ENCODE peak calls at places on chromosomes 6 and 20, in five cellular contexts. Q, L, N, B and O are unnamed samples.

GRCh38 chr6:109002100-109002697 is 92.4 kb downstream of the SESN1 start:
- DNase-seq in B (no peak), L (peak; percentile 88), N (no peak), Q (no peak), O (peak; percentile 5)

GRCh38 chr20:41141153-41141815 is 3.9 kb downstream of the PLCG1 start:
- DNase-seq in B (peak; percentile 63), L (peak; percentile 31), Q (no peak), N (peak; percentile 33), O (peak; percentile 87)

GRCh38 chr6:79230149-79230548 is 4.3 kb downstream of the HMGN3 start:
- DNase-seq in N (no peak), L (peak; percentile 14), Q (no peak), B (no peak), O (no peak)

GRCh38 chr6:15317934-15318902 is 72.3 kb downstream of the JARID2 start:
- DNase-seq in Q (no peak), N (no peak), L (no peak), B (no peak), O (peak; percentile 45)

GRCh38 chr20:5000263-5001173 is 792 bp downstream of the SLC23A2 start:
- DNase-seq in B (peak; percentile 60), L (peak; percentile 54), N (peak; percentile 55), Q (peak; percentile 61), O (peak; percentile 55)

GRCh38 chr6:43858161-43859153 is 88.4 kb downstream of the VEGFA start:
- DNase-seq in B (no peak), L (no peak), N (no peak), Q (no peak), O (no peak)

GRCh38 chr20:48180637-48181036 is 395.4 kb upstream of the SULF2 start:
- DNase-seq in L (no peak), N (no peak), Q (peak; percentile 94), B (no peak), O (peak; percentile 19)

GRCh38 chr20:3923818-3924217 is 34.6 kb downstream of the PANK2 start:
- DNase-seq in N (peak; percentile 71), B (no peak), Q (no peak), L (peak; percentile 82), O (peak; percentile 83)

GRCh38 chr6:143039548-143039947 is 21.1 kb upstream of the AIG1 start:
- DNase-seq in Q (no peak), N (no peak), L (no peak), B (no peak), O (no peak)

GRCh38 chr20:34708621-34709043 is 4.5 kb downstream of the TP53INP2 start:
- DNase-seq in L (peak; percentile 56), Q (peak; percentile 61), B (peak; percentile 64), N (peak; percentile 43), O (peak; percentile 53)

GRCh38 chr6:41637179-41638001 is 878 bp upstream of the MDFI start:
- DNase-seq in L (no peak), B (no peak), N (no peak), Q (no peak), O (no peak)

GRCh38 chr20:3672864-3673550 is 8.8 kb downstream of the ADAM33 start:
- DNase-seq in B (no peak), L (no peak), Q (no peak), N (no peak), O (no peak)

GRCh38 chr20:44526129-44526528 is 4.3 kb upstream of the SERINC3 start:
- DNase-seq in N (no peak), L (peak; percentile 62), Q (no peak), B (no peak), O (peak; percentile 50)

GRCh38 chr20:62203378-62204030 is 16.6 kb downstream of the HRH3 start:
- DNase-seq in L (no peak), N (no peak), Q (no peak), B (no peak), O (no peak)

GRCh38 chr6:46468611-46469010 is 22.6 kb downstream of the RCAN2 start:
- DNase-seq in N (no peak), Q (no peak), B (no peak), L (peak; percentile 9), O (no peak)

GRCh38 chr6:112571886-112572285 is 224.8 kb downstream of the RFPL4B start:
- DNase-seq in L (peak; percentile 78), B (peak; percentile 3), Q (no peak), N (peak; percentile 29), O (no peak)

GRCh38 chr6:91453479-91453878 is 866.6 kb upstream of the MAP3K7 start:
- DNase-seq in Q (no peak), N (no peak), L (no peak), B (no peak), O (no peak)

GRCh38 chr6:15956205-15957106 is 172.4 kb upstream of the MYLIP start:
- DNase-seq in N (peak; percentile 87), L (no peak), Q (no peak), B (no peak), O (no peak)

GRCh38 chr6:157879873-157880254 is 56.8 kb downstream of the SNX9 start:
- DNase-seq in B (no peak), Q (peak; percentile 21), L (no peak), N (peak; percentile 87), O (no peak)

GRCh38 chr6:151060096-151060741 is 179.5 kb upstream of the AKAP12 start:
- DNase-seq in N (no peak), L (peak; percentile 96), Q (no peak), B (peak; percentile 71), O (peak; percentile 93)

GRCh38 chr20:2696646-2697045 is 4.1 kb downstream of the EBF4 start:
- DNase-seq in B (no peak), L (no peak), N (no peak), Q (no peak), O (no peak)

GRCh38 chr6:150617062-150617461 is 17.4 kb downstream of the PLEKHG1 start:
- DNase-seq in B (no peak), N (no peak), Q (no peak), L (no peak), O (no peak)

GRCh38 chr6:108945686-108946158 is 97.5 kb downstream of the ARMC2 start:
- DNase-seq in Q (no peak), B (peak; percentile 27), L (peak; percentile 83), N (peak; percentile 86), O (no peak)

GRCh38 chr6:159874475-159874874 is 16.3 kb upstream of the MAS1 start:
- DNase-seq in L (peak; percentile 12), N (peak; percentile 56), Q (no peak), B (no peak), O (peak; percentile 22)

GRCh38 chr6:46684771-46685170 is 2.9 kb upstream of the TDRD6 start:
- DNase-seq in B (peak; percentile 45), Q (no peak), L (peak; percentile 61), N (no peak), O (peak; percentile 66)

GRCh38 chr20:62143976-62144825 is 632 bp downstream of the SS18L1 start:
- DNase-seq in Q (peak; percentile 59), B (peak; percentile 82), N (peak; percentile 57), L (peak; percentile 88), O (peak; percentile 77)

GRCh38 chr6:92779758-92780157 is 639.6 kb downstream of the EPHA7 start:
- DNase-seq in B (no peak), L (peak; percentile 7), Q (peak; percentile 49), N (peak; percentile 8), O (no peak)

GRCh38 chr20:34180460-34181108 is 60.6 kb upstream of the ASIP start:
- DNase-seq in L (peak; percentile 26), B (no peak), Q (no peak), N (peak; percentile 39), O (no peak)

GRCh38 chr6:26235240-26235730 is 129.7 kb upstream of the BTN3A2 start:
- DNase-seq in B (no peak), Q (no peak), N (no peak), L (no peak), O (peak; percentile 50)

GRCh38 chr20:51738877-51739447 is 29.2 kb downstream of the ATP9A start:
- DNase-seq in L (no peak), Q (no peak), N (no peak), B (no peak), O (peak; percentile 44)

GRCh38 chr20:313948-314347 is 11.4 kb upstream of the SOX12 start:
- DNase-seq in L (peak; percentile 89), B (no peak), N (no peak), Q (no peak), O (peak; percentile 41)